ENCODE peak calls at places on chromosomes 13 and 19, in seven cellular contexts. J, P, C, Q, V, O and G are unnamed samples.

GRCh38 chr19:15897738-15898276 is at the start of gene CYP4F2:
- DNase-seq in J (no peak), P (no peak), C (no peak), Q (no peak), V (no peak), O (no peak), G (no peak)

GRCh38 chr19:15812059-15812722 is 3.3 kb downstream of the OR10H1 start:
- DNase-seq in J (peak; percentile 57), P (no peak), C (no peak), Q (peak; percentile 28), V (no peak), O (no peak), G (no peak)

GRCh38 chr13:48782429-48782840 is 128.7 kb downstream of the CYSLTR2 start:
- DNase-seq in J (no peak), P (no peak), C (no peak), Q (no peak), V (no peak), O (no peak), G (no peak)

GRCh38 chr19:16655727-16656126 is 4.2 kb downstream of the SMIM7 start:
- DNase-seq in J (no peak), P (no peak), C (no peak), Q (no peak), V (no peak), O (no peak), G (no peak)

GRCh38 chr19:30959011-30959410 is 390.2 kb downstream of the TSHZ3 start:
- DNase-seq in J (no peak), P (no peak), C (no peak), Q (no peak), V (no peak), O (no peak), G (no peak)

GRCh38 chr19:45154064-45154827 is 6.5 kb downstream of the NKPD1 start:
- DNase-seq in J (peak; percentile 78), P (no peak), C (no peak), Q (no peak), V (peak; percentile 33), O (peak; percentile 85), G (no peak)

GRCh38 chr19:16222806-16223205 is 25.1 kb downstream of the AP1M1 start:
- DNase-seq in J (no peak), P (no peak), C (no peak), Q (no peak), V (no peak), O (no peak), G (no peak)

GRCh38 chr19:47495478-47496372 is 11.7 kb upstream of the KPTN start:
- DNase-seq in J (no peak), P (peak; percentile 27), C (no peak), Q (no peak), V (no peak), O (no peak), G (no peak)

GRCh38 chr13:106159295-106160195 is 375.9 kb downstream of the EFNB2 start:
- DNase-seq in J (no peak), P (no peak), C (no peak), Q (no peak), V (no peak), O (no peak), G (no peak)

GRCh38 chr19:46283771-46284170 is 13.1 kb upstream of the HIF3A start:
- DNase-seq in J (no peak), P (no peak), C (peak; percentile 29), Q (no peak), V (no peak), O (no peak), G (no peak)

DNA sequence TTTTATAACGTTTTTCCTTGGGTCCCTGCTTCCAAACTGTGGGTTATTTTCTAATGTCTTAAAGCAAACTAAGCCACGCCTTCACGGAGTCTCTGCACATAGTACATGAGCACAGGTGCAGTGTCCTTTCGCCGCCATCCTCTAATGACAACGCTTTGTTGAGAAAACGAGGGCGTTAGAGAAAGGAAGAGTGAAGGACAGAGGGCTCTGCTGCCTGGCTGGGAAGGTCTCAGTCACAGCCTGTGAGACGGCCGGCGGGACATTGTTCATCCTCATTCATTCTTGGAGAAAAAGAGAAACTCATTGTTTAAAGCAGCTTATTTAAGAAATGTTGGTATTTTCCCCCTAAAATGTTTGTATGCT is 9.5 kb downstream of the IL17D start:
- DNase-seq in J (no peak), P (no peak), C (no peak), Q (no peak), V (no peak), O (peak; percentile 20), G (no peak)
- H3K4me3 ChIP-seq in J (peak overlapping the region; percentile 10), P (peak overlapping the region; percentile 44), C (peak overlapping the region; percentile 17), Q (no peak overlapping the region), V (peak overlapping the region; percentile 32), O (peak overlapping the region; percentile 12), G (peak overlapping the region; percentile 17)

DNA sequence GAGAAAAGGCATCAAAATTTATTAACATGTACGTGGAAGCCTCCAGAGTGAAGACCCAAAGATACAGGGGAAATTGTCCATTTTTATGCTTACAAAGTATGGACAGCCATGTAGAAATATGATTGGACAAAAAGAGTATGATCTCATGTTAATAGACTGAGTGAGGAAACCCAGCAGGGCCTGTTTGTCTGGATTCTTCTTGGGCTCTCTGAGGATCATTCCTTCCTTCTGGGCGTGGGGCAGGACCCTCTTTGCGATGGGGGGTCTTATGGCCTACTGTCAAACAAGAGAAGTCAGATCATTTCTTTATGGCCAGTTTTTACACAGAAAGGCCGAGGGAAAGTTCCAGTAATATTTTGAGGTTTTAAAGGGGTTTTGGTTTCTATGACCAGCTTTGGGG is 110.8 kb downstream of the ESD start:
- DNase-seq in J (no peak), P (no peak), C (no peak), Q (peak; percentile 48), V (no peak), O (no peak), G (no peak)
- H3K4me3 ChIP-seq in J (no peak overlapping the region), P (no peak overlapping the region), C (no peak overlapping the region), Q (no peak overlapping the region), V (no peak overlapping the region), O (no peak overlapping the region), G (no peak overlapping the region)

GRCh38 chr13:109293166-109293565 is 493.2 kb downstream of the IRS2 start:
- DNase-seq in J (no peak), P (no peak), C (no peak), Q (no peak), V (no peak), O (no peak), G (no peak)
- H3K4me3 ChIP-seq in J (no peak overlapping the region), P (no peak overlapping the region), C (no peak overlapping the region), Q (no peak overlapping the region), V (no peak overlapping the region), O (no peak overlapping the region), G (no peak overlapping the region)

DNA sequence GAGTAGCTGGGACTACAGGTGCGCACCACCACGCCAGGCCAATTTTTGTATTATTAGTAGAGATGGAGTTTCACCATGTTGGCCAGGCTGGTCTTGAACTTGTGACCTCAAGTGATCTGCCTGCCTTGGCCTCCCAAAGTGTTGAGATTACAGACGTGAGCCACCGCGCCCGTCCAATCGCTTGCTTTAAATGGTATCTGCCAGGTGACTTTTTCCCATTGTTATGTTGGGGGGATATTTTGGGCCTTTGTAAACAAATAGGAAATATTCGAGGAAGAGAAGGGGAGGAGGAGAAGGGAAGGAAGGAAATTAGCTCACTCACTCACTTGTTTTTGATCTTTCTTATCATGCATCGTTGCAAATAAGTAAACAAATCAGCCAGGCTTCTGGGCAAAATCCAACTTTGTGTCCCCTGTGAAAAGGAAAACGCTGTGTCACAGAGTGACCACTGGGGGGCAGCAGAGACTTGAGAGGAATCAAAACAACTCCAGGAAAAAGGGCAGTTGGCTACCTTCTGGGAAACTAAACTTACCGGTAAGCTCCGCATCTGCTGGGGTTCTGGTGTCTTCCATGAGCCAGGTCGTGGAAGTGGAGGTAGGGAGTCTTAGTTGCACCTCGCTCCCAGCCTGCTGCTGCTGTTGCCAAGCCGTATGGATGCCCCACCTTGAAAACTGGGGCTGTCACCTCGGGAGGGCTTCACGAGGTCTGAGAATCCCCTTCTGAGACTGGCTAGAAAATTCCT is 9.3 kb upstream of the RANBP3 start:
- DNase-seq in J (peak; percentile 58), P (peak; percentile 80), C (no peak), Q (peak; percentile 70), V (peak; percentile 44), O (peak; percentile 75), G (peak; percentile 22)
- H3K4me3 ChIP-seq in J (no peak overlapping the region), P (peak overlapping the region; percentile 54), C (peak overlapping the region; percentile 8), Q (no peak overlapping the region), V (peak overlapping the region; percentile 42), O (peak overlapping the region; percentile 9), G (no peak overlapping the region)

GRCh38 chr13:110305001-110305400 is 2.0 kb downstream of the COL4A1 start:
- DNase-seq in J (peak; percentile 25), P (no peak), C (no peak), Q (no peak), V (no peak), O (no peak), G (no peak)

GRCh38 chr13:110302986-110303385 is 4.0 kb downstream of the COL4A1 start:
- DNase-seq in J (no peak), P (no peak), C (no peak), Q (no peak), V (no peak), O (no peak), G (no peak)

GRCh38 chr13:110302154-110302553 is 4.8 kb downstream of the COL4A1 start:
- DNase-seq in J (no peak), P (no peak), C (no peak), Q (no peak), V (no peak), O (no peak), G (no peak)

GRCh38 chr13:110304256-110304655 is 2.7 kb downstream of the COL4A1 start:
- DNase-seq in J (peak; percentile 82), P (no peak), C (no peak), Q (no peak), V (no peak), O (no peak), G (peak; percentile 65)

DNA sequence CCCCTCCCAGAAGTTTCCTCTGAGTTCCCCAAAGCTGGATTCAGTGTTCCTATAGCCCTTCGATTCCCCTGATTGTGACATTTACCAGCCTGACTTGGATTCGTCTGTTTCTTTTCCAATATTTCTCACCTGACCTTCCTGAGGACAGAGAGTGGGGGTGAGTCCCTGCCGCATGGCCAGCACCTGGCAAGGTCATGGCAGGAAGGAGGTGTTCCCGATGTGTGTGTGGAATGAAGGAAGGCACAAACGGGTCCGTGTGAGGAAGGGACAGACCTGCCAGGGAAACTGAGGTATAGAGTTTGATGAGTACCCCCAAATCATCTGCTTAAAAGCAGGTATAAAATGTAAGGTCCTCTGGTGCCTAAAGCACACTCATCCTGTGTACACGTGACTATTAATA is 3.3 kb downstream of the COL4A1 start:
- DNase-seq in J (no peak), P (no peak), C (no peak), Q (no peak), V (no peak), O (no peak), G (no peak)
- H3K4me3 ChIP-seq in J (no peak overlapping the region), P (peak overlapping the region; percentile 77), C (peak overlapping the region; percentile 96), Q (no peak overlapping the region), V (no peak overlapping the region), O (no peak overlapping the region), G (no peak overlapping the region)